ENCODE peak calls at places on chromosomes 13 and 19, in ten cellular contexts. One of them, this sample, is unnamed.

GRCh38 chr13:35694031-35694430 is 217.5 kb upstream of the MAB21L1 start:
- DNase-seq in amniotic epithelial cell: no peak
- DNase-seq in ascending aorta: no peak
- DNase-seq in stimulated activated CD8-positive, alpha-beta memory T cell treated with anti-CD3 and anti-CD28 coated beads, Interleukin-4, amount 100 ng/mL, for 4 hours: no peak
- DNase-seq in AG08396: no peak
- DNase-seq in HL-60: no peak
- DNase-seq in stimulated activated CD4-positive, alpha-beta T cell treated with anti-CD3 and anti-CD28 coated beads, Interleukin-1b, Interleukin-23, amount 100 ng/mL, for 1 hour: no peak
- DNase-seq in G401: no peak
- DNase-seq in LNCaP clone FGC: no peak
- DNase-seq in AG10803: no peak
- DNase-seq in this sample: no peak

GRCh38 chr19:40231544-40232424 is 5.3 kb upstream of the CCNP start:
- DNase-seq in ascending aorta: no peak
- DNase-seq in LNCaP clone FGC: no peak
- DNase-seq in stimulated activated CD8-positive, alpha-beta memory T cell treated with anti-CD3 and anti-CD28 coated beads, Interleukin-4, amount 100 ng/mL, for 4 hours: no peak
- DNase-seq in G401: peak
- DNase-seq in AG10803: no peak
- DNase-seq in stimulated activated CD4-positive, alpha-beta T cell treated with anti-CD3 and anti-CD28 coated beads, Interleukin-1b, Interleukin-23, amount 100 ng/mL, for 1 hour: no peak
- DNase-seq in HL-60: no peak
- DNase-seq in amniotic epithelial cell: no peak
- DNase-seq in AG08396: peak
- DNase-seq in this sample: no peak

GRCh38 chr13:101977475-101977874 is 424.4 kb downstream of the FGF14 start:
- DNase-seq in ascending aorta: no peak
- DNase-seq in stimulated activated CD4-positive, alpha-beta T cell treated with anti-CD3 and anti-CD28 coated beads, Interleukin-1b, Interleukin-23, amount 100 ng/mL, for 1 hour: no peak
- DNase-seq in HL-60: no peak
- DNase-seq in LNCaP clone FGC: peak
- DNase-seq in G401: peak
- DNase-seq in stimulated activated CD8-positive, alpha-beta memory T cell treated with anti-CD3 and anti-CD28 coated beads, Interleukin-4, amount 100 ng/mL, for 4 hours: no peak
- DNase-seq in amniotic epithelial cell: no peak
- DNase-seq in AG08396: no peak
- DNase-seq in AG10803: no peak
- DNase-seq in this sample: no peak

GRCh38 chr13:28574617-28575142 is 79.8 kb upstream of the FLT1 start:
- DNase-seq in stimulated activated CD8-positive, alpha-beta memory T cell treated with anti-CD3 and anti-CD28 coated beads, Interleukin-4, amount 100 ng/mL, for 4 hours: no peak
- DNase-seq in AG10803: peak
- DNase-seq in G401: no peak
- DNase-seq in stimulated activated CD4-positive, alpha-beta T cell treated with anti-CD3 and anti-CD28 coated beads, Interleukin-1b, Interleukin-23, amount 100 ng/mL, for 1 hour: no peak
- DNase-seq in AG08396: peak
- DNase-seq in amniotic epithelial cell: peak
- DNase-seq in HL-60: peak
- DNase-seq in ascending aorta: peak
- DNase-seq in LNCaP clone FGC: peak
- DNase-seq in this sample: peak

GRCh38 chr13:85651440-85651839 is 147.8 kb downstream of the SLITRK6 start:
- DNase-seq in AG08396: no peak
- DNase-seq in amniotic epithelial cell: no peak
- DNase-seq in stimulated activated CD4-positive, alpha-beta T cell treated with anti-CD3 and anti-CD28 coated beads, Interleukin-1b, Interleukin-23, amount 100 ng/mL, for 1 hour: no peak
- DNase-seq in G401: no peak
- DNase-seq in AG10803: no peak
- DNase-seq in HL-60: no peak
- DNase-seq in stimulated activated CD8-positive, alpha-beta memory T cell treated with anti-CD3 and anti-CD28 coated beads, Interleukin-4, amount 100 ng/mL, for 4 hours: no peak
- DNase-seq in LNCaP clone FGC: no peak
- DNase-seq in ascending aorta: no peak
- DNase-seq in this sample: no peak

GRCh38 chr13:112917731-112918130 is 51.3 kb upstream of the MCF2L start:
- DNase-seq in amniotic epithelial cell: no peak
- DNase-seq in ascending aorta: no peak
- DNase-seq in AG08396: no peak
- DNase-seq in AG10803: no peak
- DNase-seq in stimulated activated CD8-positive, alpha-beta memory T cell treated with anti-CD3 and anti-CD28 coated beads, Interleukin-4, amount 100 ng/mL, for 4 hours: no peak
- DNase-seq in LNCaP clone FGC: no peak
- DNase-seq in G401: no peak
- DNase-seq in HL-60: no peak
- DNase-seq in stimulated activated CD4-positive, alpha-beta T cell treated with anti-CD3 and anti-CD28 coated beads, Interleukin-1b, Interleukin-23, amount 100 ng/mL, for 1 hour: no peak
- DNase-seq in this sample: no peak

GRCh38 chr13:39616087-39616694 is 13.2 kb upstream of the LHFPL6 start:
- DNase-seq in AG10803: peak
- DNase-seq in AG08396: peak
- DNase-seq in G401: peak
- DNase-seq in LNCaP clone FGC: no peak
- DNase-seq in HL-60: peak
- DNase-seq in ascending aorta: peak
- DNase-seq in amniotic epithelial cell: peak
- DNase-seq in stimulated activated CD4-positive, alpha-beta T cell treated with anti-CD3 and anti-CD28 coated beads, Interleukin-1b, Interleukin-23, amount 100 ng/mL, for 1 hour: no peak
- DNase-seq in stimulated activated CD8-positive, alpha-beta memory T cell treated with anti-CD3 and anti-CD28 coated beads, Interleukin-4, amount 100 ng/mL, for 4 hours: no peak
- DNase-seq in this sample: no peak

GRCh38 chr13:97445504-97446187 is 11.7 kb downstream of the RAP2A start:
- DNase-seq in AG10803: no peak
- DNase-seq in G401: no peak
- DNase-seq in ascending aorta: no peak
- DNase-seq in HL-60: no peak
- DNase-seq in stimulated activated CD4-positive, alpha-beta T cell treated with anti-CD3 and anti-CD28 coated beads, Interleukin-1b, Interleukin-23, amount 100 ng/mL, for 1 hour: no peak
- DNase-seq in LNCaP clone FGC: no peak
- DNase-seq in stimulated activated CD8-positive, alpha-beta memory T cell treated with anti-CD3 and anti-CD28 coated beads, Interleukin-4, amount 100 ng/mL, for 4 hours: no peak
- DNase-seq in AG08396: no peak
- DNase-seq in amniotic epithelial cell: no peak
- DNase-seq in this sample: no peak

GRCh38 chr13:110348751-110349150 is 41.7 kb downstream of the COL4A2 start:
- DNase-seq in AG10803: no peak
- DNase-seq in amniotic epithelial cell: no peak
- DNase-seq in HL-60: no peak
- DNase-seq in stimulated activated CD4-positive, alpha-beta T cell treated with anti-CD3 and anti-CD28 coated beads, Interleukin-1b, Interleukin-23, amount 100 ng/mL, for 1 hour: no peak
- DNase-seq in G401: no peak
- DNase-seq in stimulated activated CD8-positive, alpha-beta memory T cell treated with anti-CD3 and anti-CD28 coated beads, Interleukin-4, amount 100 ng/mL, for 4 hours: no peak
- DNase-seq in AG08396: no peak
- DNase-seq in LNCaP clone FGC: no peak
- DNase-seq in ascending aorta: no peak
- DNase-seq in this sample: no peak

GRCh38 chr19:31591258-31591657 is 242.0 kb upstream of the TSHZ3 start:
- DNase-seq in G401: no peak
- DNase-seq in stimulated activated CD8-positive, alpha-beta memory T cell treated with anti-CD3 and anti-CD28 coated beads, Interleukin-4, amount 100 ng/mL, for 4 hours: no peak
- DNase-seq in amniotic epithelial cell: no peak
- DNase-seq in AG08396: no peak
- DNase-seq in AG10803: no peak
- DNase-seq in stimulated activated CD4-positive, alpha-beta T cell treated with anti-CD3 and anti-CD28 coated beads, Interleukin-1b, Interleukin-23, amount 100 ng/mL, for 1 hour: no peak
- DNase-seq in HL-60: no peak
- DNase-seq in ascending aorta: no peak
- DNase-seq in LNCaP clone FGC: no peak
- DNase-seq in this sample: no peak

GRCh38 chr19:43809762-43810696 is 7.8 kb upstream of the LYPD5 start:
- DNase-seq in AG10803: peak
- DNase-seq in amniotic epithelial cell: peak
- DNase-seq in ascending aorta: no peak
- DNase-seq in stimulated activated CD4-positive, alpha-beta T cell treated with anti-CD3 and anti-CD28 coated beads, Interleukin-1b, Interleukin-23, amount 100 ng/mL, for 1 hour: no peak
- DNase-seq in G401: peak
- DNase-seq in HL-60: peak
- DNase-seq in LNCaP clone FGC: no peak
- DNase-seq in AG08396: peak
- DNase-seq in stimulated activated CD8-positive, alpha-beta memory T cell treated with anti-CD3 and anti-CD28 coated beads, Interleukin-4, amount 100 ng/mL, for 4 hours: no peak
- DNase-seq in this sample: peak

GRCh38 chr19:31361728-31362127 is 12.5 kb upstream of the TSHZ3 start:
- DNase-seq in ascending aorta: no peak
- DNase-seq in AG08396: no peak
- DNase-seq in amniotic epithelial cell: no peak
- DNase-seq in G401: no peak
- DNase-seq in stimulated activated CD8-positive, alpha-beta memory T cell treated with anti-CD3 and anti-CD28 coated beads, Interleukin-4, amount 100 ng/mL, for 4 hours: no peak
- DNase-seq in HL-60: no peak
- DNase-seq in LNCaP clone FGC: no peak
- DNase-seq in stimulated activated CD4-positive, alpha-beta T cell treated with anti-CD3 and anti-CD28 coated beads, Interleukin-1b, Interleukin-23, amount 100 ng/mL, for 1 hour: no peak
- DNase-seq in AG10803: no peak
- DNase-seq in this sample: no peak

GRCh38 chr19:46413262-46414031 is at the start of gene CCDC8:
- DNase-seq in AG08396: peak
- DNase-seq in G401: peak
- DNase-seq in AG10803: peak
- DNase-seq in ascending aorta: peak
- DNase-seq in stimulated activated CD8-positive, alpha-beta memory T cell treated with anti-CD3 and anti-CD28 coated beads, Interleukin-4, amount 100 ng/mL, for 4 hours: no peak
- DNase-seq in stimulated activated CD4-positive, alpha-beta T cell treated with anti-CD3 and anti-CD28 coated beads, Interleukin-1b, Interleukin-23, amount 100 ng/mL, for 1 hour: no peak
- DNase-seq in amniotic epithelial cell: peak
- DNase-seq in HL-60: no peak
- DNase-seq in LNCaP clone FGC: no peak
- DNase-seq in this sample: peak

GRCh38 chr13:71879129-71879535 is 12.1 kb upstream of the DACH1 start:
- DNase-seq in stimulated activated CD8-positive, alpha-beta memory T cell treated with anti-CD3 and anti-CD28 coated beads, Interleukin-4, amount 100 ng/mL, for 4 hours: no peak
- DNase-seq in stimulated activated CD4-positive, alpha-beta T cell treated with anti-CD3 and anti-CD28 coated beads, Interleukin-1b, Interleukin-23, amount 100 ng/mL, for 1 hour: no peak
- DNase-seq in HL-60: no peak
- DNase-seq in AG10803: no peak
- DNase-seq in amniotic epithelial cell: peak
- DNase-seq in G401: peak
- DNase-seq in AG08396: peak
- DNase-seq in ascending aorta: no peak
- DNase-seq in LNCaP clone FGC: no peak
- DNase-seq in this sample: peak

GRCh38 chr19:23075031-23075733 is 41.6 kb upstream of the ZNF730 start:
- DNase-seq in stimulated activated CD8-positive, alpha-beta memory T cell treated with anti-CD3 and anti-CD28 coated beads, Interleukin-4, amount 100 ng/mL, for 4 hours: no peak
- DNase-seq in AG10803: peak
- DNase-seq in stimulated activated CD4-positive, alpha-beta T cell treated with anti-CD3 and anti-CD28 coated beads, Interleukin-1b, Interleukin-23, amount 100 ng/mL, for 1 hour: no peak
- DNase-seq in AG08396: peak
- DNase-seq in amniotic epithelial cell: peak
- DNase-seq in HL-60: no peak
- DNase-seq in ascending aorta: peak
- DNase-seq in G401: peak
- DNase-seq in LNCaP clone FGC: peak
- DNase-seq in this sample: peak

GRCh38 chr19:21604351-21604926 is 99.0 kb downstream of the ZNF429 start:
- DNase-seq in HL-60: no peak
- DNase-seq in LNCaP clone FGC: peak
- DNase-seq in G401: peak
- DNase-seq in AG10803: peak
- DNase-seq in stimulated activated CD8-positive, alpha-beta memory T cell treated with anti-CD3 and anti-CD28 coated beads, Interleukin-4, amount 100 ng/mL, for 4 hours: no peak
- DNase-seq in stimulated activated CD4-positive, alpha-beta T cell treated with anti-CD3 and anti-CD28 coated beads, Interleukin-1b, Interleukin-23, amount 100 ng/mL, for 1 hour: no peak
- DNase-seq in ascending aorta: no peak
- DNase-seq in AG08396: peak
- DNase-seq in amniotic epithelial cell: peak
- DNase-seq in this sample: peak

GRCh38 chr13:34942732-34943674 is 933 bp downstream of the NBEA start:
- DNase-seq in AG10803: no peak
- DNase-seq in ascending aorta: peak
- DNase-seq in stimulated activated CD4-positive, alpha-beta T cell treated with anti-CD3 and anti-CD28 coated beads, Interleukin-1b, Interleukin-23, amount 100 ng/mL, for 1 hour: no peak
- DNase-seq in amniotic epithelial cell: no peak
- DNase-seq in G401: peak
- DNase-seq in AG08396: peak
- DNase-seq in LNCaP clone FGC: no peak
- DNase-seq in stimulated activated CD8-positive, alpha-beta memory T cell treated with anti-CD3 and anti-CD28 coated beads, Interleukin-4, amount 100 ng/mL, for 4 hours: no peak
- DNase-seq in HL-60: no peak
- DNase-seq in this sample: no peak

GRCh38 chr13:112241288-112241687 is 134.9 kb upstream of the SPACA7 start:
- DNase-seq in LNCaP clone FGC: no peak
- DNase-seq in AG10803: no peak
- DNase-seq in stimulated activated CD8-positive, alpha-beta memory T cell treated with anti-CD3 and anti-CD28 coated beads, Interleukin-4, amount 100 ng/mL, for 4 hours: no peak
- DNase-seq in ascending aorta: no peak
- DNase-seq in HL-60: no peak
- DNase-seq in stimulated activated CD4-positive, alpha-beta T cell treated with anti-CD3 and anti-CD28 coated beads, Interleukin-1b, Interleukin-23, amount 100 ng/mL, for 1 hour: no peak
- DNase-seq in amniotic epithelial cell: no peak
- DNase-seq in G401: no peak
- DNase-seq in AG08396: no peak
- DNase-seq in this sample: no peak

GRCh38 chr19:33777753-33778088 is 18.9 kb upstream of the KCTD15 start:
- DNase-seq in stimulated activated CD8-positive, alpha-beta memory T cell treated with anti-CD3 and anti-CD28 coated beads, Interleukin-4, amount 100 ng/mL, for 4 hours: no peak
- DNase-seq in LNCaP clone FGC: no peak
- DNase-seq in amniotic epithelial cell: no peak
- DNase-seq in ascending aorta: no peak
- DNase-seq in G401: no peak
- DNase-seq in stimulated activated CD4-positive, alpha-beta T cell treated with anti-CD3 and anti-CD28 coated beads, Interleukin-1b, Interleukin-23, amount 100 ng/mL, for 1 hour: no peak
- DNase-seq in AG08396: no peak
- DNase-seq in AG10803: no peak
- DNase-seq in HL-60: no peak
- DNase-seq in this sample: no peak

GRCh38 chr19:48770734-48771472 is 15.6 kb downstream of the FGF21 start:
- DNase-seq in AG08396: no peak
- DNase-seq in G401: no peak
- DNase-seq in amniotic epithelial cell: no peak
- DNase-seq in AG10803: no peak
- DNase-seq in HL-60: no peak
- DNase-seq in stimulated activated CD8-positive, alpha-beta memory T cell treated with anti-CD3 and anti-CD28 coated beads, Interleukin-4, amount 100 ng/mL, for 4 hours: no peak
- DNase-seq in LNCaP clone FGC: no peak
- DNase-seq in ascending aorta: no peak
- DNase-seq in stimulated activated CD4-positive, alpha-beta T cell treated with anti-CD3 and anti-CD28 coated beads, Interleukin-1b, Interleukin-23, amount 100 ng/mL, for 1 hour: no peak
- DNase-seq in this sample: no peak

GRCh38 chr19:4988770-4989251 is 19.9 kb downstream of the KDM4B start:
- DNase-seq in LNCaP clone FGC: no peak
- DNase-seq in amniotic epithelial cell: peak
- DNase-seq in stimulated activated CD4-positive, alpha-beta T cell treated with anti-CD3 and anti-CD28 coated beads, Interleukin-1b, Interleukin-23, amount 100 ng/mL, for 1 hour: no peak
- DNase-seq in stimulated activated CD8-positive, alpha-beta memory T cell treated with anti-CD3 and anti-CD28 coated beads, Interleukin-4, amount 100 ng/mL, for 4 hours: no peak
- DNase-seq in ascending aorta: peak
- DNase-seq in AG08396: peak
- DNase-seq in AG10803: peak
- DNase-seq in G401: no peak
- DNase-seq in HL-60: no peak
- DNase-seq in this sample: no peak

GRCh38 chr13:94058821-94059360 is 420.6 kb downstream of the DCT start:
- DNase-seq in stimulated activated CD8-positive, alpha-beta memory T cell treated with anti-CD3 and anti-CD28 coated beads, Interleukin-4, amount 100 ng/mL, for 4 hours: no peak
- DNase-seq in ascending aorta: no peak
- DNase-seq in AG08396: no peak
- DNase-seq in LNCaP clone FGC: no peak
- DNase-seq in amniotic epithelial cell: no peak
- DNase-seq in G401: no peak
- DNase-seq in stimulated activated CD4-positive, alpha-beta T cell treated with anti-CD3 and anti-CD28 coated beads, Interleukin-1b, Interleukin-23, amount 100 ng/mL, for 1 hour: no peak
- DNase-seq in AG10803: no peak
- DNase-seq in HL-60: no peak
- DNase-seq in this sample: no peak

GRCh38 chr13:29847501-29847983 is 2.9 kb downstream of the UBL3 start:
- DNase-seq in AG08396: peak
- DNase-seq in stimulated activated CD4-positive, alpha-beta T cell treated with anti-CD3 and anti-CD28 coated beads, Interleukin-1b, Interleukin-23, amount 100 ng/mL, for 1 hour: no peak
- DNase-seq in ascending aorta: no peak
- DNase-seq in stimulated activated CD8-positive, alpha-beta memory T cell treated with anti-CD3 and anti-CD28 coated beads, Interleukin-4, amount 100 ng/mL, for 4 hours: no peak
- DNase-seq in LNCaP clone FGC: no peak
- DNase-seq in AG10803: peak
- DNase-seq in G401: peak
- DNase-seq in HL-60: no peak
- DNase-seq in amniotic epithelial cell: peak
- DNase-seq in this sample: no peak

GRCh38 chr19:41321600-41322270 is 11.8 kb downstream of the CCDC97 start:
- DNase-seq in AG08396: peak
- DNase-seq in amniotic epithelial cell: peak
- DNase-seq in stimulated activated CD8-positive, alpha-beta memory T cell treated with anti-CD3 and anti-CD28 coated beads, Interleukin-4, amount 100 ng/mL, for 4 hours: no peak
- DNase-seq in stimulated activated CD4-positive, alpha-beta T cell treated with anti-CD3 and anti-CD28 coated beads, Interleukin-1b, Interleukin-23, amount 100 ng/mL, for 1 hour: no peak
- DNase-seq in HL-60: no peak
- DNase-seq in LNCaP clone FGC: no peak
- DNase-seq in AG10803: peak
- DNase-seq in G401: no peak
- DNase-seq in ascending aorta: no peak
- DNase-seq in this sample: no peak

This sample was measured in non-pigmented ciliary epithelial cell.